ENCODE peak calls at places on chromosome 22, in seven cellular contexts. Z is HCT116, J is prostate gland, E is right lobe of liver, A is sigmoid colon, S is gastrocnemius medialis, T is ovary. F is an unnamed sample.

GRCh38 chr22:36136988-36137387 is 23.6 kb downstream of the APOL3 start:
- DNase-seq in J (no peak), S (no peak), E (no peak), Z (no peak), T (no peak), A (no peak), F (no peak)

GRCh38 chr22:46121523-46122287 is 28.6 kb upstream of the PPARA start:
- DNase-seq in A (no peak), T (peak; percentile 51), J (no peak), E (no peak), Z (no peak), S (no peak), F (no peak)

GRCh38 chr22:31082606-31083376 is 1.7 kb downstream of the SMTN start:
- DNase-seq in T (peak; percentile 66), A (peak; percentile 94), S (no peak), E (no peak), J (peak; percentile 50), Z (peak; percentile 69), F (peak; percentile 84)

GRCh38 chr22:46737976-46738641 is at the start of gene CERK:
- DNase-seq in J (peak; percentile 50), T (peak; percentile 83), Z (no peak), E (peak; percentile 83), A (peak; percentile 92), S (peak; percentile 70), F (peak; percentile 57)

GRCh38 chr22:46835693-46836092 is 73.2 kb downstream of the TBC1D22A start:
- DNase-seq in E (no peak), S (no peak), Z (no peak), J (no peak), T (no peak), A (no peak), F (no peak)

GRCh38 chr22:44366372-44367310 is 53.9 kb upstream of the SHISAL1 start:
- DNase-seq in S (no peak), T (peak; percentile 29), Z (no peak), J (no peak), E (peak; percentile 31), A (peak; percentile 55), F (peak; percentile 33)

GRCh38 chr22:33302049-33302545 is 243.9 kb upstream of the SYN3 start:
- DNase-seq in S (peak; percentile 49), A (peak; percentile 87), Z (peak; percentile 0), E (peak; percentile 92), J (peak; percentile 74), T (peak; percentile 89), F (peak; percentile 90)

GRCh38 chr22:21698430-21699329 is 32.9 kb downstream of the PPIL2 start:
- DNase-seq in J (no peak), S (peak; percentile 28), T (no peak), Z (no peak), E (peak; percentile 53), A (no peak), F (no peak)

GRCh38 chr22:41437198-41437597 is 9.4 kb downstream of the TOB2 start:
- DNase-seq in E (no peak), S (no peak), A (no peak), J (no peak), T (no peak), Z (no peak), F (no peak)

GRCh38 chr22:23036684-23037428 is 33.5 kb upstream of the GNAZ start:
- DNase-seq in S (no peak), J (no peak), E (no peak), T (peak; percentile 37), A (no peak), Z (no peak), F (no peak)

GRCh38 chr22:45170001-45170466 is 6.3 kb downstream of the NUP50 start:
- DNase-seq in S (no peak), J (no peak), A (no peak), Z (no peak), T (no peak), E (no peak), F (no peak)

GRCh38 chr22:32888976-32889375 is 87.5 kb downstream of the TIMP3 start:
- DNase-seq in J (no peak), T (no peak), S (no peak), Z (no peak), A (no peak), E (no peak), F (no peak)

GRCh38 chr22:36419177-36419911 is 31.6 kb upstream of the MYH9 start:
- DNase-seq in T (peak; percentile 70), E (peak; percentile 63), S (no peak), J (no peak), Z (no peak), A (peak; percentile 81), F (no peak)

GRCh38 chr22:29581799-29582198 is 886 bp upstream of the NIPSNAP1 start:
- DNase-seq in J (no peak), T (no peak), Z (no peak), E (no peak), A (no peak), S (no peak), F (no peak)

DNA sequence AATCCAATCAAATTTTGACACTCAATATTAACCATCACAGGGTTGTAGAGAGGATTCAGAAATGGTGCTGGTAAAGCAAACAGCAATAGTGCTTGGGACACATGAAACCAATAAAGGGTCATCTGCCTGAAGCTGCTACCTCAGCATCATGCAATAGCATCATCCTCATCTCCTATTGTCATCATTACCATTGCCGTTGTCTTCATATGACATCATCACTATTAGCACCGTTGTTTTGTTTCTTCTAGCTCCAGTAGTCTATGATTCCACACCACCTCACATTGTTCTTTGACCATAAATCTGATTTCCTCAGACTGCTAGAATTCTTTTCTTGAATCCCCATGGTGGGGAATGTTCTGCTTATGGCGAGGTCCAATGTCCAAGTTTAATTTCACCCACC is 52.8 kb upstream of the GRK3 start:
- DNase-seq in J (no peak), Z (no peak), T (no peak), S (no peak), A (no peak), E (no peak), F (no peak)
- TF ChIP-seq CTCF in J (no peak), Z (no peak), T (no peak), S (no peak), A (no peak), E (no peak), F (no peak)

GRCh38 chr22:39209756-39210155 is 35.0 kb downstream of the PDGFB start:
- DNase-seq in J (no peak), A (peak; percentile 48), S (no peak), Z (no peak), T (no peak), E (no peak), F (peak; percentile 34)
- TF ChIP-seq POLR2A in J (no peak), A (no peak), S (no peak), Z (no peak), T (no peak), E (no peak), F (no peak)

DNA sequence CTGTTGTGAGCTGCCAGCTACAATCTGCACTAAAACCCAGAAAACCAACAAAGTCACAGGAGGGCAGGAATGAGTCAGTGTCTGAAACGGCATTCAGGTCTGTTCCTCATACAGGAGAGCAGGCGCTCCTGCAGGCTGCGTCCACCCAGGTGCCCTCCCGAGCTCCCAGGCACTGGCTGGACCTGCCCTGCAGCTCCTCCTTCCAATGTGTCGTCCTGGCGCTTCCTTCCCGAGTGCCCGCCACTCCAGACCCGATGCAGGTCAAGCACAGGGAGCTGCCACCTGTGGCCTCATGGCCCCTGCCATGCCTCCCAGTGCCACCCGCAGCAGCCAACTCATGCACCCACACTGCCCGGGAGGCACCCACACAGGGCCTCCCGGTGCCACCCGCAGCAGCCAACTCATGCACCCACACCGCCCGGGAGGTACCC is 12.0 kb downstream of the BRD1 start:
- DNase-seq in E (no peak), A (no peak), T (no peak), S (no peak), Z (no peak), J (no peak), F (no peak)
- H3K4me1 ChIP-seq in E (peaks cover 20% of the 10 kb centered on the region), A (peaks cover 86% of the 10 kb centered on the region), T (peaks cover 19% of the 10 kb centered on the region), S (peaks cover 11% of the 10 kb centered on the region), Z (no peaks in the 10 kb centered on the region), J (no peaks in the 10 kb centered on the region), F (peaks cover 22% of the 10 kb centered on the region)

GRCh38 chr22:28075260-28075981 is 156.4 kb upstream of the PITPNB start:
- DNase-seq in J (no peak), T (no peak), A (peak; percentile 71), Z (no peak), E (no peak), S (peak; percentile 56), F (peak; percentile 51)

GRCh38 chr22:28077166-28077565 is 158.1 kb upstream of the PITPNB start:
- DNase-seq in J (no peak), A (no peak), Z (no peak), T (no peak), S (no peak), E (no peak), F (no peak)

GRCh38 chr22:28074526-28074925 is 155.5 kb upstream of the PITPNB start:
- DNase-seq in T (no peak), S (no peak), Z (no peak), E (no peak), J (no peak), A (no peak), F (no peak)

DNA sequence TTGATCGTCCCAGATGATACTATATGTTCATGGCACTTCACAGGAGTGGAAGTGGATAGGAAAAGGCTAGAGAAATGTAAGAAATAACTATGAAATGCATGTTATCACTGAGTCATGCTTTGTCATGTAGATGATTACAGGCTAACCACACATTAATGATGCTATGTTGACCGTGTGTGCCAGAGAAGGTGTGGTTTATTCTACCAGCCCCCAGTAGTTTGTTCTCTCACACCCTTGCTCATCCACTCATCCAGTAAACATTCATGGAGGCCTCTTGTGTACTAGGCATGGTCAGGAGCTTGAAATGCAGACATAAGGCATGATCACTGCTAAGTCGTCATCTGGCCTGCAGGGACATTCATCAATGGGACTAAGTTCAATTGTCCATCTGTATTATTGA is 153.0 kb upstream of the PITPNB start:
- DNase-seq in S (no peak), E (no peak), A (no peak), T (no peak), Z (no peak), J (no peak), F (no peak)
- TF ChIP-seq CTCF in S (no peak), E (no peak), A (no peak), T (no peak), Z (no peak), J (no peak), F (no peak)

GRCh38 chr22:26672590-26673468 is 15.4 kb downstream of the MIAT start:
- DNase-seq in T (peak; percentile 92), S (peak; percentile 82), J (peak; percentile 88), A (peak; percentile 97), E (peak; percentile 92), Z (peak; percentile 89), F (peak; percentile 97)
- TF ChIP-seq POLR2A in T (peak; percentile 18), S (peak; percentile 31), J (no peak), A (no peak), E (peak; percentile 64), Z (peak; percentile 45), F (peak; percentile 40)

GRCh38 chr22:20243176-20243544 is 25.0 kb downstream of the RTN4R start:
- DNase-seq in A (no peak), Z (no peak), S (no peak), T (no peak), J (no peak), E (no peak), F (no peak)

GRCh38 chr22:20244250-20244648 is 23.9 kb downstream of the RTN4R start:
- DNase-seq in T (no peak), J (no peak), Z (no peak), S (no peak), E (no peak), A (no peak), F (no peak)

GRCh38 chr22:20241579-20242392 is 26.3 kb downstream of the RTN4R start:
- DNase-seq in J (no peak), Z (no peak), T (no peak), S (no peak), A (no peak), E (peak; percentile 79), F (no peak)

GRCh38 chr22:20243545-20244249 is 24.4 kb downstream of the RTN4R start:
- DNase-seq in E (no peak), J (peak; percentile 25), T (peak; percentile 75), Z (no peak), A (peak; percentile 82), S (no peak), F (peak; percentile 76)

GRCh38 chr22:20242393-20243175 is 25.5 kb downstream of the RTN4R start:
- DNase-seq in T (no peak), S (no peak), Z (no peak), J (no peak), E (no peak), A (no peak), F (no peak)
- H3K4me1 ChIP-seq in T (peaks cover 48% of the 10 kb centered on the region), S (peaks cover 14% of the 10 kb centered on the region), Z (peaks cover 7% of the 10 kb centered on the region), J (peaks cover 2% of the 10 kb centered on the region), E (peaks cover 24% of the 10 kb centered on the region), A (peaks cover 9% of the 10 kb centered on the region), F (peaks cover 17% of the 10 kb centered on the region)

F was measured in Peyer's patch.